ENCODE peak calls at places on chromosomes 16 and 17, in seven cellular contexts. K is hypothalamus; F is NCI-H2171 treated with DMSO at 0.1 percent for 48 hours; Y is CD8-positive, alpha-beta memory T cell; V is GM12865; Z is foreskin melanocyte; G is fibroblast of the conjunctiva. X is an unnamed sample.

GRCh38 chr17:61149862-61150362 is 249.7 kb upstream of the TBX2 start:
- DNase-seq in K (no peak), F (peak; percentile 45), Y (no peak), V (no peak), Z (no peak), G (no peak), X (no peak)

GRCh38 chr16:27550582-27550920 is 607 bp downstream of the KATNIP start:
- DNase-seq in K (no peak), F (no peak), Y (no peak), V (no peak), Z (no peak), G (no peak), X (no peak)

GRCh38 chr17:75152971-75153853 is 1.1 kb downstream of the JPT1 start:
- DNase-seq in K (no peak), F (peak; percentile 39), Y (no peak), V (peak; percentile 68), Z (no peak), G (no peak), X (peak; percentile 45)

GRCh38 chr16:83912152-83912948 is 13.4 kb downstream of the MLYCD start:
- DNase-seq in K (no peak), F (no peak), Y (no peak), V (no peak), Z (no peak), G (no peak), X (no peak)

GRCh38 chr16:67151431-67152097 is 766 bp upstream of the B3GNT9 start:
- DNase-seq in K (no peak), F (peak; percentile 12), Y (no peak), V (no peak), Z (no peak), G (no peak), X (no peak)

GRCh38 chr17:18187226-18187625 is 3.6 kb downstream of the ALKBH5 start:
- DNase-seq in K (peak; percentile 35), F (no peak), Y (no peak), V (no peak), Z (peak; percentile 18), G (no peak), X (no peak)

GRCh38 chr17:56665864-56666263 is 72.4 kb downstream of the NOG start:
- DNase-seq in K (no peak), F (peak; percentile 46), Y (no peak), V (no peak), Z (no peak), G (no peak), X (no peak)

GRCh38 chr17:10579270-10579669 is 29.8 kb upstream of the MYH2 start:
- DNase-seq in K (no peak), F (peak; percentile 32), Y (no peak), V (peak; percentile 25), Z (no peak), G (no peak), X (no peak)

GRCh38 chr17:17693253-17693954 is 12.1 kb downstream of the RAI1 start:
- DNase-seq in K (peak; percentile 74), F (peak; percentile 90), Y (no peak), V (no peak), Z (peak; percentile 69), G (no peak), X (peak; percentile 87)